ENCODE peak calls at places on chromosomes 12 and 14, in eight cellular contexts. S is GM10248, M is mesothelial cell of epicardium, I is Kasumi-1, U is nephron progenitor cell, C is heart right ventricle, O is GOT3, F is substantia nigra. T is an unnamed sample.

GRCh38 chr14:103516426-103517171 is 6.0 kb downstream of the CKB start:
- DNase-seq in S (no peak), M (no peak), I (peak), U (no peak), C (no peak), O (no peak), F (no peak), T (no peak)

GRCh38 chr12:97801471-97802045 is 339.0 kb downstream of the RMST start:
- DNase-seq in S (no peak), M (no peak), I (no peak), U (no peak), C (no peak), O (no peak), F (no peak), T (no peak)

GRCh38 chr14:69101331-69101826 is 51.5 kb downstream of the DCAF5 start:
- DNase-seq in S (peak), M (no peak), I (peak), U (no peak), C (no peak), O (no peak), F (no peak), T (no peak)

GRCh38 chr14:81323621-81324400 is 76.3 kb downstream of the STON2 start:
- DNase-seq in S (no peak), M (peak), I (no peak), U (peak), C (no peak), O (no peak), F (no peak), T (no peak)

GRCh38 chr14:73726025-73726961 is 12.1 kb upstream of the PNMA1 start:
- DNase-seq in S (no peak), M (no peak), I (no peak), U (no peak), C (no peak), O (no peak), F (no peak), T (peak)

GRCh38 chr14:33676135-33676566 is 274.7 kb downstream of the EGLN3 start:
- DNase-seq in S (no peak), M (no peak), I (no peak), U (peak), C (peak), O (no peak), F (peak), T (peak)

GRCh38 chr12:3315201-3315661 is 175.8 kb upstream of the PRMT8 start:
- DNase-seq in S (no peak), M (no peak), I (no peak), U (no peak), C (peak), O (no peak), F (no peak), T (peak)

GRCh38 chr14:63045612-63046320 is 508 bp upstream of the KCNH5 start:
- DNase-seq in S (peak), M (peak), I (no peak), U (peak), C (no peak), O (no peak), F (peak), T (no peak)

GRCh38 chr12:2163172-2163927 is 110.6 kb downstream of the CACNA1C start:
- DNase-seq in S (no peak), M (no peak), I (no peak), U (no peak), C (peak), O (peak), F (peak), T (peak)

GRCh38 chr12:8157484-8158198 is 826 bp downstream of the ZNF705A start:
- DNase-seq in S (no peak), M (no peak), I (no peak), U (no peak), C (no peak), O (no peak), F (no peak), T (no peak)

GRCh38 chr12:56307221-56307965 is 7.3 kb upstream of the CS start:
- DNase-seq in S (no peak), M (no peak), I (no peak), U (no peak), C (no peak), O (no peak), F (no peak), T (no peak)

GRCh38 chr14:104664588-104664987 is 24.8 kb upstream of the INF2 start:
- DNase-seq in S (no peak), M (no peak), I (no peak), U (no peak), C (no peak), O (no peak), F (no peak), T (no peak)

T was measured in right cardiac atrium.